ENCODE peak calls at places on chromosomes 13 and 19, in nine cellular contexts. X is heart left ventricle, U is left lung, Z is OCI-LY7, E is cardiac fibroblast, A is PC-3, T is tibial artery, V is psoas muscle, O is breast epithelium. B is an unnamed sample.

GRCh38 chr19:16888629-16889371 is at the start of gene F2RL3:
- DNase-seq in X (peak), U (peak), Z (no peak), E (peak), A (no peak), T (peak), V (peak), O (no peak), B (no peak)

GRCh38 chr13:51697855-51698254 is 106.1 kb downstream of the DHRS12 start:
- DNase-seq in X (no peak), U (no peak), Z (no peak), E (peak), A (no peak), T (no peak), V (no peak), O (no peak), B (no peak)

GRCh38 chr13:112868308-112868707 is 100.7 kb upstream of the MCF2L start:
- DNase-seq in X (no peak), U (peak), Z (no peak), E (no peak), A (no peak), T (no peak), V (no peak), O (no peak), B (no peak)

GRCh38 chr13:35817642-35818576 is 313.3 kb downstream of the DCLK1 start:
- DNase-seq in X (no peak), U (no peak), Z (no peak), E (no peak), A (no peak), T (no peak), V (no peak), O (no peak), B (no peak)

GRCh38 chr13:103039183-103039582 is 27.0 kb downstream of the SLC10A2 start:
- DNase-seq in X (no peak), U (no peak), Z (no peak), E (no peak), A (no peak), T (no peak), V (no peak), O (no peak), B (no peak)

GRCh38 chr13:94454906-94455305 is 24.6 kb downstream of the DCT start:
- DNase-seq in X (no peak), U (no peak), Z (no peak), E (no peak), A (peak), T (no peak), V (no peak), O (no peak), B (no peak)

GRCh38 chr13:20902438-20903163 is at the start of gene XPO4:
- DNase-seq in X (peak), U (peak), Z (peak), E (peak), A (peak), T (peak), V (peak), O (peak), B (peak)

GRCh38 chr13:114099918-114100445 is 32.4 kb downstream of the RASA3 start:
- DNase-seq in X (peak), U (peak), Z (peak), E (peak), A (peak), T (peak), V (no peak), O (peak), B (no peak)

GRCh38 chr13:51148952-51149573 is 38.0 kb upstream of the C13orf42 start:
- DNase-seq in X (peak), U (no peak), Z (peak), E (peak), A (peak), T (no peak), V (no peak), O (no peak), B (peak)

GRCh38 chr19:30339624-30340525 is 32.3 kb upstream of the ZNF536 start:
- DNase-seq in X (no peak), U (no peak), Z (no peak), E (no peak), A (no peak), T (peak), V (no peak), O (peak), B (no peak)

GRCh38 chr19:15788594-15789270 is 1.3 kb downstream of the OR10H5 start:
- DNase-seq in X (no peak), U (no peak), Z (no peak), E (no peak), A (no peak), T (no peak), V (no peak), O (no peak), B (no peak)

GRCh38 chr19:51031220-51031879 is 3.5 kb downstream of the KLK12 start:
- DNase-seq in X (no peak), U (no peak), Z (no peak), E (no peak), A (no peak), T (no peak), V (no peak), O (no peak), B (no peak)

GRCh38 chr13:41107104-41107571 is 25.5 kb downstream of the KBTBD6 start:
- DNase-seq in X (no peak), U (no peak), Z (no peak), E (no peak), A (no peak), T (no peak), V (no peak), O (no peak), B (no peak)

GRCh38 chr13:28047784-28048388 is 52.5 kb downstream of the FLT3 start:
- DNase-seq in X (no peak), U (no peak), Z (peak), E (no peak), A (peak), T (no peak), V (no peak), O (no peak), B (no peak)

GRCh38 chr13:33169273-33169980 is 116.1 kb downstream of the STARD13 start:
- DNase-seq in X (no peak), U (no peak), Z (no peak), E (peak), A (peak), T (no peak), V (no peak), O (no peak), B (peak)

GRCh38 chr19:54893406-54893805 is 12.5 kb upstream of the NCR1 start:
- DNase-seq in X (no peak), U (no peak), Z (no peak), E (no peak), A (no peak), T (no peak), V (no peak), O (no peak), B (no peak)

GRCh38 chr13:21426238-21426637 is 32.9 kb downstream of the ZDHHC20 start:
- DNase-seq in X (no peak), U (no peak), Z (no peak), E (no peak), A (no peak), T (no peak), V (no peak), O (no peak), B (no peak)

GRCh38 chr13:95349267-95349666 is 48.0 kb upstream of the ABCC4 start:
- DNase-seq in X (no peak), U (no peak), Z (no peak), E (peak), A (no peak), T (no peak), V (no peak), O (no peak), B (no peak)

GRCh38 chr13:35812730-35813129 is 318.5 kb downstream of the DCLK1 start:
- DNase-seq in X (no peak), U (no peak), Z (no peak), E (no peak), A (no peak), T (no peak), V (no peak), O (no peak), B (no peak)

GRCh38 chr13:18961383-18962117 is 220.1 kb downstream of the TUBA3C start:
- DNase-seq in X (no peak), U (no peak), Z (no peak), E (no peak), A (no peak), T (no peak), V (no peak), O (no peak), B (no peak)

GRCh38 chr13:50915562-50915961 is 6.0 kb downstream of the RNASEH2B start:
- DNase-seq in X (no peak), U (no peak), Z (peak), E (no peak), A (no peak), T (no peak), V (no peak), O (no peak), B (no peak)

GRCh38 chr19:10553943-10554381 is 10.3 kb downstream of the ATG4D start:
- DNase-seq in X (no peak), U (no peak), Z (peak), E (no peak), A (no peak), T (no peak), V (no peak), O (no peak), B (no peak)

GRCh38 chr19:49073514-49074378 is 1.2 kb upstream of the KCNA7 start:
- DNase-seq in X (no peak), U (no peak), Z (peak), E (no peak), A (peak), T (no peak), V (peak), O (no peak), B (no peak)

GRCh38 chr19:55600336-55601028 is 394 bp downstream of the ZNF524 start:
- DNase-seq in X (peak), U (peak), Z (peak), E (no peak), A (no peak), T (peak), V (no peak), O (no peak), B (no peak)

GRCh38 chr19:45558399-45558878 is 26.2 kb downstream of the OPA3 start:
- DNase-seq in X (no peak), U (peak), Z (peak), E (peak), A (peak), T (no peak), V (no peak), O (no peak), B (no peak)

GRCh38 chr19:10209305-10209704 is 14.6 kb upstream of the DNMT1 start:
- DNase-seq in X (no peak), U (no peak), Z (no peak), E (peak), A (peak), T (no peak), V (no peak), O (no peak), B (no peak)

GRCh38 chr13:59787679-59788078 is 376.0 kb downstream of the DIAPH3 start:
- DNase-seq in X (no peak), U (no peak), Z (no peak), E (no peak), A (no peak), T (no peak), V (no peak), O (no peak), B (no peak)

GRCh38 chr19:48646192-48646911 is 365 bp upstream of the CA11 start:
- DNase-seq in X (peak), U (peak), Z (peak), E (peak), A (peak), T (peak), V (peak), O (peak), B (no peak)

GRCh38 chr13:32025730-32026129 is 5.8 kb upstream of the FRY start:
- DNase-seq in X (no peak), U (no peak), Z (no peak), E (no peak), A (no peak), T (no peak), V (no peak), O (no peak), B (no peak)

GRCh38 chr19:51821511-51821910 is 26.6 kb downstream of the FPR3 start:
- DNase-seq in X (no peak), U (no peak), Z (no peak), E (no peak), A (no peak), T (no peak), V (no peak), O (no peak), B (no peak)

GRCh38 chr19:15288146-15288963 is 44.0 kb downstream of the BRD4 start:
- DNase-seq in X (no peak), U (peak), Z (peak), E (no peak), A (no peak), T (peak), V (no peak), O (no peak), B (no peak)

GRCh38 chr19:16367269-16367683 is 42.6 kb downstream of the KLF2 start:
- DNase-seq in X (no peak), U (peak), Z (peak), E (no peak), A (no peak), T (no peak), V (no peak), O (no peak), B (no peak)

GRCh38 chr13:48151343-48151742 is 56.4 kb upstream of the MED4 start:
- DNase-seq in X (no peak), U (no peak), Z (no peak), E (no peak), A (no peak), T (no peak), V (no peak), O (no peak), B (no peak)
- H3K4me3 ChIP-seq in X (no peak), U (no peak), Z (no peak), E (no peak), A (no peak), T (no peak), V (no peak), O (no peak), B (no peak)

GRCh38 chr13:67100723-67101122 is 129.4 kb downstream of the PCDH9 start:
- DNase-seq in X (no peak), U (no peak), Z (no peak), E (no peak), A (no peak), T (no peak), V (no peak), O (no peak), B (no peak)
- H3K4me3 ChIP-seq in X (no peak), U (no peak), Z (no peak), E (no peak), A (no peak), T (no peak), V (no peak), O (no peak), B (no peak)

DNA sequence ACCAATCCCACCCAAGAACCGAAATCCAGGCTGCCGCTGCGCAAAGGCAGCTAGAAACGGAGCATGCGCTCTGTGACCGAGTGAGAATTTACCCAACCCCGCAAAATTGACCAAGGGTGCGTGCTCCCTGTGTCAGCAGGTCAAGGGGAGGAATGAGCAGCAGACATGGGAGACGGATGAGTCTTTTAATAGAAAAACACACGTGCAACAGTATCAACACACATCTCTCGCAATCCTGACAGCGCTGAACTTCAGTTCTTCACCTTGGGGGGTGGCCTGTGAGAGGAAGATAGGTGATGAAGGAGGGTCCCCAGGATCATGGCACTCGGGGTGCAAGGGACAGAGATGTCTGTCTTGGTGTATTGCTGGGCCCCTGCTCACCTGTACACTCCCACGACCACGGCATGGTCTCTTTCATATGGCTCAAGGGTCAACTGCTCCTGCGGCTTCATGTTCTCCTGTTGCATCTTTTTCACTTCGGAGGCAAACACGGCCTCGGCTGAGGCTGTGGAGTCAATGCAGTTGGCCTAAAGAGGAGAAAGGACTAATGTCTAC is 402 bp upstream of the DYRK1B start:
- DNase-seq in X (no peak), U (no peak), Z (no peak), E (no peak), A (no peak), T (no peak), V (no peak), O (no peak), B (no peak)
- H3K4me3 ChIP-seq in X (peak), U (peak), Z (peak), E (peak), A (peak), T (peak), V (peak), O (peak), B (peak)

GRCh38 chr19:31347356-31347755 is 1.9 kb downstream of the TSHZ3 start:
- DNase-seq in X (no peak), U (no peak), Z (no peak), E (peak), A (no peak), T (no peak), V (no peak), O (no peak), B (no peak)
- H3K4me3 ChIP-seq in X (peak), U (peak), Z (no peak), E (peak), A (no peak), T (no peak), V (peak), O (peak), B (peak)

GRCh38 chr13:99604636-99605035 is 103.4 kb downstream of the TM9SF2 start:
- DNase-seq in X (no peak), U (no peak), Z (no peak), E (no peak), A (no peak), T (no peak), V (no peak), O (no peak), B (no peak)

GRCh38 chr13:99606322-99607089 is 105.2 kb downstream of the TM9SF2 start:
- DNase-seq in X (peak), U (peak), Z (peak), E (peak), A (peak), T (peak), V (peak), O (peak), B (peak)

GRCh38 chr13:99600318-99600717 is 99.0 kb downstream of the TM9SF2 start:
- DNase-seq in X (no peak), U (no peak), Z (peak), E (no peak), A (no peak), T (no peak), V (no peak), O (no peak), B (no peak)

GRCh38 chr13:99605417-99606321 is 104.4 kb downstream of the TM9SF2 start:
- DNase-seq in X (peak), U (peak), Z (peak), E (peak), A (peak), T (peak), V (peak), O (no peak), B (peak)

DNA sequence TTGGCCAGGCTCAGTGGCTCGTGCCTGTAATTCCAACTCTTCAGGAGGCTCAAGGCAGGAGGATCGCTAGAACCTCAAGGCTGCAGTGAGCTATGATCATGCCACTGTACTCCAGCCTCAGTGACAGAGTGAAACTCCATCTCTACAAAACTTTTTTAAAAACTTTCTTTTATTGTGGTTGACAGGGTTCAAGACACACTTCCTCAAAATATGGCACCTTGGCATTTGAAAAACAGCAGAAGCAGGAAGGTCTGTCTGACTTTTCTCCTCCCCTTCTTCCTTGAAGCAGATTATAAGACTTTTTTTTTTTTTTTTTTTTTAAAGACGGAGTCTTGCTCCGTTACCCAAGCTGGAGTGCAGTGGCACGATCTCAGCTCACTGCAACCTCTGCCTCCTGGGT is 100.3 kb downstream of the TM9SF2 start:
- DNase-seq in X (no peak), U (no peak), Z (no peak), E (no peak), A (no peak), T (no peak), V (no peak), O (no peak), B (no peak)
- H3K4me3 ChIP-seq in X (no peak), U (no peak), Z (no peak), E (no peak), A (no peak), T (no peak), V (no peak), O (no peak), B (no peak)

GRCh38 chr19:789473-790052 is 7.7 kb upstream of the PTBP1 start:
- DNase-seq in X (peak), U (no peak), Z (no peak), E (peak), A (no peak), T (no peak), V (peak), O (no peak), B (no peak)
- H3K4me3 ChIP-seq in X (no peak), U (no peak), Z (no peak), E (no peak), A (no peak), T (no peak), V (peak), O (no peak), B (no peak)

GRCh38 chr19:35458821-35459391 is 10.8 kb downstream of the FFAR2 start:
- DNase-seq in X (no peak), U (no peak), Z (peak), E (no peak), A (no peak), T (no peak), V (peak), O (no peak), B (no peak)

GRCh38 chr19:35459414-35460082 is 11.5 kb downstream of the FFAR2 start:
- DNase-seq in X (peak), U (no peak), Z (no peak), E (peak), A (no peak), T (no peak), V (peak), O (no peak), B (no peak)

GRCh38 chr19:35457173-35457572 is 9.1 kb downstream of the FFAR2 start:
- DNase-seq in X (no peak), U (no peak), Z (peak), E (no peak), A (no peak), T (no peak), V (no peak), O (no peak), B (no peak)

GRCh38 chr19:35460608-35461007 is 12.6 kb downstream of the FFAR2 start:
- DNase-seq in X (no peak), U (no peak), Z (no peak), E (no peak), A (no peak), T (no peak), V (peak), O (no peak), B (no peak)

GRCh38 chr19:35458192-35458591 is 10.1 kb downstream of the FFAR2 start:
- DNase-seq in X (no peak), U (no peak), Z (no peak), E (no peak), A (no peak), T (no peak), V (no peak), O (no peak), B (no peak)
- H3K4me3 ChIP-seq in X (no peak), U (no peak), Z (no peak), E (no peak), A (no peak), T (no peak), V (no peak), O (no peak), B (no peak)

B was measured in skeletal muscle cell.